ENCODE peak calls at places on chromosomes 13 and 19, in four cellular contexts. L is OCI-LY7, Q is pancreas, B is lung. O is an unnamed sample.

GRCh38 chr13:70087247-70087646 is 20.4 kb upstream of the ATXN8OS start:
- DNase-seq in L (no peak), Q (no peak), B (no peak), O (no peak)

GRCh38 chr13:83219832-83220231 is 662.4 kb downstream of the SLITRK1 start:
- DNase-seq in L (no peak), Q (no peak), B (no peak), O (no peak)

GRCh38 chr13:72290962-72291681 is 424.1 kb upstream of the DACH1 start:
- DNase-seq in B (no peak), Q (no peak), L (no peak), O (peak; percentile 81)

GRCh38 chr19:39941151-39941550 is 6.7 kb upstream of the FCGBP start:
- DNase-seq in B (no peak), L (no peak), Q (no peak), O (no peak)

GRCh38 chr19:4369109-4369887 is 25.9 kb downstream of the MPND start:
- DNase-seq in B (peak; percentile 72), Q (peak; percentile 57), L (peak; percentile 82), O (peak; percentile 31)

GRCh38 chr13:28574617-28575142 is 79.8 kb upstream of the FLT1 start:
- DNase-seq in L (peak; percentile 13), Q (no peak), B (no peak), O (peak; percentile 94)

GRCh38 chr19:10921909-10922637 is 6.4 kb downstream of the YIPF2 start:
- DNase-seq in Q (no peak), B (no peak), L (no peak), O (no peak)

GRCh38 chr19:6564393-6564792 is 26.6 kb downstream of the CD70 start:
- DNase-seq in Q (no peak), B (no peak), L (peak; percentile 42), O (no peak)

GRCh38 chr19:11338569-11339253 is 746 bp downstream of the RAB3D start:
- DNase-seq in B (no peak), L (no peak), Q (peak; percentile 38), O (no peak)

GRCh38 chr19:913080-913748 is at the start of gene R3HDM4:
- DNase-seq in B (peak; percentile 75), Q (peak; percentile 86), L (peak; percentile 81), O (peak; percentile 53)

GRCh38 chr19:46979103-46979769 is 40.4 kb upstream of the NPAS1 start:
- DNase-seq in L (no peak), B (no peak), Q (no peak), O (no peak)

GRCh38 chr19:1262687-1263123 is 6.4 kb upstream of the CIRBP start:
- DNase-seq in L (peak; percentile 32), B (no peak), Q (no peak), O (no peak)

GRCh38 chr19:11480927-11481776 is at the start of gene ELAVL3:
- DNase-seq in L (no peak), B (no peak), Q (no peak), O (no peak)

DNA sequence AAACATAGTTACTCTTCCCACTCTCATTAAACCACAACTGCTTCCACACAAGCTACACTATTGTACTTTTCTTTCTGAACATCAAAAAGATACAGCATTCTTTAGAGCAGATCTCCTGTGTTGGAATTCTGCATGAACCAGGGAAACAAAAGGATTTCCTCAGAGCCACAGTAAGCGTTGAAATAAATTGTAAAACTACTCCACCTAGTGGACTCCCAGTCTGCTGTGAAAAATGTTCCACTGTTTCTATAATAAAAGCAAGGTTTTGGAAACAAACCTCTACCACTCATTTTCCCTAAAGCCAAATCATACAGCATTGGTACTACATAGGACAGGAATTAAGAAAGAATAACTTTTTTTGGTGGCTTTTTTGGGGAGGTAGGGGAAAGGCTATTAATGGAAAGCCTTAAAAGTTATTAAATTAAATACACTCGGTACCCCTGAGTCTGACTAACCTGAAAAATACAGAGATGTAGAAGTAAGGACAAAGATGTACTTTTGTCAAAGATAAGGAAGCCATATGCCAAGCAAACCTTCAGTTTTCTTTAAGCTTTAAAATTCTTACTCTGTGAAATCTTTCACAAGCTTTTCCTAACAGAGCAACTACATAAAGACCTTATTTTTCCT is 19.3 kb downstream of the NUFIP1 start:
- DNase-seq in B (no peak), L (peak; percentile 32), Q (no peak), O (peak; percentile 68)
- TF ChIP-seq CTCF in B (peak; percentile 53), L (peak; percentile 92), Q (peak; percentile 49), O (peak; percentile 80)

GRCh38 chr13:77919351-77920294 is 992 bp upstream of the EDNRB start:
- DNase-seq in B (peak; percentile 39), L (no peak), Q (peak; percentile 26), O (no peak)
- H3K4me3 ChIP-seq in B (peak overlapping the region; percentile 47), L (no peak overlapping the region), Q (peak overlapping the region; percentile 18), O (peak overlapping the region; percentile 57)

DNA sequence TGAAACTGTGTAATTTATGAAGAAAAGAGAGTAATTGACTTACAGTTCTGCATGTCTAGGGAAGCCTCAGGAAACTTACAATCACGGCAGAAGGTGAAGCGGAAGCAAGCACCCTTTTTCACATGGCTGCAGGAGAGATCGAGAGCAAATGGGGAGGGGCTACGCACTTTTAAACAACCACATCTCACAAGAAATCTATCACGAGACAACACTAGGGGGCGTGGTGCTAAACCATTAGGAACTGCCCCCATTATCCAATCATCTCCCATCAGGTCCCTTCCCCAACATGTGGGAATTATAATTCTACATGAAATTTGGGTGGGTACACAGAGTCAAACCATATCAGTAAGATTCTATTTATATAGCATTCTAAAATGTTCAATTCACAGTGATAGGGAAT is 114.8 kb upstream of the TRPC4 start:
- DNase-seq in B (no peak), L (no peak), Q (no peak), O (no peak)
- TF ChIP-seq CTCF in B (no peak), L (peak; percentile 55), Q (no peak), O (no peak)

GRCh38 chr13:30752991-30753616 is 17.8 kb downstream of the ALOX5AP start:
- DNase-seq in B (no peak), Q (no peak), L (no peak), O (no peak)
- H3K4me3 ChIP-seq in B (no peak overlapping the region), Q (no peak overlapping the region), L (no peak overlapping the region), O (no peak overlapping the region)

DNA sequence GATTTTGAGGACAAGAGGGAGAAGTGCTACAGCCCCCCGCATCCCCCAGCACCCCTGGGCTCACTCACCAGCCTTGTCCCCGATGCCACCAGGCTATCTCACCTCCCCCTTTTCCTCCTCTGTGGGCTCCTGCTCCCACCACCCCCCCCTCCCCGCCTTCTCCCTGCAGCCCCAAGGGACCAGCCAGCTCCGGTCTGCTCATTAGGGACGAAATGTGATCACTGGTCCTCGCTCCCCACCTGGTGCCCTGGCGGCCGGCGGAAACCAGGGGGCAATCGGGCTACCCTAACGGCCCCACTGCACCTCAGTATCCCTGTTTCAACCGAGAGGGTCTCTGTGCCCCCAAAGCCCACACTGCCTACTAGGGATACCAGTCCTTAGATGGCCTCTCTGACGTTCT is 2.7 kb downstream of the GPR4 start:
- DNase-seq in L (no peak), B (no peak), Q (no peak), O (no peak)
- TF ChIP-seq CTCF in L (no peak), B (no peak), Q (no peak), O (no peak)

GRCh38 chr13:110310541-110311491 is 3.7 kb downstream of the COL4A2 start:
- DNase-seq in Q (no peak), B (no peak), L (no peak), O (no peak)
- H3K4me3 ChIP-seq in Q (no peak overlapping the region), B (peak overlapping the region; percentile 21), L (no peak overlapping the region), O (no peak overlapping the region)

GRCh38 chr13:38763446-38764381 is 76.8 kb downstream of the FREM2 start:
- DNase-seq in L (peak; percentile 2), Q (no peak), B (no peak), O (peak; percentile 42)
- TF ChIP-seq CTCF in L (peak; percentile 71), Q (no peak), B (peak; percentile 7), O (peak; percentile 74)

DNA sequence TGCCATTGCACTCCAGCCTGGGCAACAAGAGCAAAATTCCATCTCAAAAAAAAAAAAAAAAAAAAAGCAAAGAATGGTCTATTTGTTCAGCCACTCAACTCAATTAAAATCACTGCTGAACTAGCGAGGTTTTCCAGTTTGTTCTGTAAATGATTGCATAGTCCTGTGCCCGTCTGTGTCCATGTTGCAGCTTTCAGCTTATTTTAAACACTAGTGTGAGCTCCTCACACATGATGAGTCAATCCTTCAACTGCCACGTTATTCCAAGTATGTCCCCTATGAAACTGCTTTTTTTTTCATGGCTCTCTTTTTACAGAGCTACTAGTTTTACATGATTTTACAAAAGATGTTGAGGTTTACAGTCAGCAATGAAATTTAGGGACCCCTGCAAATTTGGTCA is 12.2 kb downstream of the SUGP2 start:
- DNase-seq in L (no peak), Q (no peak), B (no peak), O (peak; percentile 61)
- H3K4me3 ChIP-seq in L (no peak overlapping the region), Q (no peak overlapping the region), B (no peak overlapping the region), O (no peak overlapping the region)